ENCODE peak calls at places on chromosomes 2 and 18, in nine cellular contexts. H, N, D, Q, O, F, Z, L and U are unnamed samples.

GRCh38 chr2:195280024-195280423 is 377.0 kb upstream of the SLC39A10 start:
- DNase-seq in Z (no peak), D (no peak), Q (no peak), O (no peak), F (no peak), H (no peak), N (no peak), L (no peak), U (no peak)

GRCh38 chr2:75202359-75202758 is 3.0 kb upstream of the TACR1 start:
- DNase-seq in Q (no peak), N (no peak), D (no peak), O (no peak), H (no peak), Z (no peak), L (no peak), F (no peak), U (no peak)

GRCh38 chr18:55547705-55548056 is 40.3 kb downstream of the TCF4 start:
- DNase-seq in F (no peak), Q (no peak), H (no peak), D (no peak), O (no peak), Z (no peak), L (no peak), N (no peak), U (no peak)

GRCh38 chr2:203688798-203689197 is 17.6 kb upstream of the CD28 start:
- DNase-seq in Z (peak; percentile 25), D (no peak), N (no peak), H (no peak), F (no peak), Q (peak; percentile 75), L (peak; percentile 48), O (peak; percentile 82), U (peak; percentile 28)

GRCh38 chr18:79483971-79484491 is 88.3 kb downstream of the NFATC1 start:
- DNase-seq in F (no peak), H (no peak), L (no peak), Q (peak; percentile 12), Z (no peak), D (peak; percentile 27), N (no peak), O (peak; percentile 24), U (no peak)

GRCh38 chr2:8616084-8616419 is 65.8 kb upstream of the ID2 start:
- DNase-seq in Q (no peak), N (no peak), F (no peak), D (no peak), Z (no peak), L (no peak), O (no peak), H (no peak), U (no peak)

GRCh38 chr2:134247679-134248078 is 6.2 kb upstream of the MGAT5 start:
- DNase-seq in Q (no peak), Z (no peak), N (no peak), H (no peak), O (no peak), D (no peak), L (no peak), F (no peak), U (no peak)

GRCh38 chr2:227430644-227431043 is 41.3 kb upstream of the AGFG1 start:
- DNase-seq in D (no peak), H (no peak), N (no peak), F (no peak), L (no peak), O (no peak), Q (no peak), Z (no peak), U (no peak)

GRCh38 chr2:209162129-209162528 is 261.7 kb upstream of the MAP2 start:
- DNase-seq in F (no peak), Z (no peak), D (no peak), H (no peak), L (no peak), O (no peak), N (no peak), Q (no peak), U (no peak)

GRCh38 chr2:42809131-42809875 is 16.9 kb upstream of the HAAO start:
- DNase-seq in F (peak; percentile 74), Z (peak; percentile 46), Q (no peak), L (no peak), H (no peak), D (no peak), N (no peak), O (no peak), U (no peak)

GRCh38 chr2:26504002-26504401 is 26.1 kb upstream of the OTOF start:
- DNase-seq in L (no peak), Z (no peak), N (no peak), H (no peak), Q (no peak), D (no peak), O (no peak), F (no peak), U (no peak)

GRCh38 chr2:186919272-186919671 is 70.3 kb upstream of the ZSWIM2 start:
- DNase-seq in F (peak; percentile 82), D (no peak), Q (no peak), H (no peak), Z (peak; percentile 28), O (no peak), L (no peak), N (peak; percentile 7), U (no peak)

GRCh38 chr2:226273440-226273839 is 526.2 kb downstream of the IRS1 start:
- DNase-seq in L (no peak), Q (no peak), D (no peak), H (no peak), O (no peak), F (no peak), Z (no peak), N (no peak), U (no peak)

GRCh38 chr2:70748002-70748779 is 19.8 kb downstream of the ADD2 start:
- DNase-seq in Z (no peak), H (no peak), O (no peak), F (no peak), L (peak; percentile 50), N (peak; percentile 10), Q (no peak), D (no peak), U (no peak)
- TF ChIP-seq CTCF in Z (no peak), H (peak; percentile 33), O (no peak), F (no peak), L (no peak), N (peak; percentile 41), Q (no peak), D (no peak), U (no peak)

DNA sequence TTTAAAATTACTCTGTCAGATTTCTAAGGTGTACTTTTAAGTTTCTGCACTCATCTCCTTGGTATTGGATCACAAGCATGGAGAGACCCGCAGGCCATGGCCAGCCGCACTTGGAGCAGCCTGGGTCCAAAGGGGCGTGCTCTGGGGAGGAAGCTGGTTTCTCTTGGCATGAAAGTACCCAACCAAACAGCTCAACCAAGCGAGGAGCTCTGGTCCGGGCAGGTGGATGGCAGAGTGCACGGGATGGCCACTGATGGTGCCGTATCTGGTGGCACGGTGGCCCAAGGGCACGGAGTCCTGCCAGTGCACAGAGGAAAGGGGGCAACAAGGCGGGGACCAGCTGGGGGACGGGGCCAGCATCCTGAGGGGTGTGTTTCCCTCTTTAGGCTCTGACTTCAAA is 32.2 kb upstream of the MCFD2 start:
- DNase-seq in D (no peak), H (no peak), Z (no peak), O (no peak), F (no peak), N (no peak), L (no peak), Q (no peak), U (no peak)
- H3K36me3 ChIP-seq in D (no peaks in the 10 kb centered on the region), H (peaks cover 35% of the 10 kb centered on the region), Z (no peaks in the 10 kb centered on the region), O (peaks cover 32% of the 10 kb centered on the region), F (no peaks in the 10 kb centered on the region), N (no peaks in the 10 kb centered on the region), L (no peaks in the 10 kb centered on the region), Q (peaks cover 36% of the 10 kb centered on the region), U (peaks cover 9% of the 10 kb centered on the region)

DNA sequence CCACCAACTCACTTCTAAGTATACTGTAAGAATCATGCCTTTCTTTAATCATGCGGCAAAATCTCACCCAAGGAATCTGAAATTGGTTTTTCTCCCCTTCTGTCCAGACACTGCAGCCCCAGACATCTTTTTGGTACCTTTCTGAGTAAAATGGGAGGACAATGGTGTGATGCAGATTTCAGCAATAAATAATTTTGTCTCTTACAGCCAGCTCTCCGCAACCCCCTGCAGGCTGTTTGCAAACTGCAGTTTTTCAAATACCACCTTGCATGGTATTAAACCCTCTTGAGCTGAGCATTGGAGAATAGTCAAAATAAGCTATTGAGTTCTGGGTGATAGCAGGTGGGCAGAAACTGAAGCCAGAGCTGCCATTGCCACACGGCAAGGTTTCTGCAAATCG is 32.2 kb downstream of the GPR39 start:
- DNase-seq in Z (peak; percentile 27), Q (no peak), O (no peak), L (peak; percentile 68), N (no peak), D (no peak), H (no peak), F (peak; percentile 26), U (no peak)
- TF ChIP-seq CTCF in Z (peak; percentile 45), Q (peak; percentile 52), O (no peak), L (peak; percentile 86), N (peak; percentile 76), D (no peak), H (peak; percentile 32), F (peak; percentile 39), U (peak; percentile 31)

GRCh38 chr2:118905206-118905605 is 36.8 kb upstream of the MARCO start:
- DNase-seq in L (no peak), O (no peak), Q (no peak), D (no peak), F (no peak), N (no peak), H (no peak), Z (no peak), U (no peak)

GRCh38 chr2:118903489-118904215 is 38.3 kb upstream of the MARCO start:
- DNase-seq in L (no peak), Z (no peak), N (no peak), F (no peak), H (no peak), Q (no peak), O (no peak), D (no peak), U (no peak)

GRCh38 chr2:118906186-118906585 is 35.8 kb upstream of the MARCO start:
- DNase-seq in F (no peak), L (no peak), D (no peak), O (no peak), Z (no peak), Q (no peak), N (no peak), H (no peak), U (no peak)

GRCh38 chr2:118902279-118903028 is 39.5 kb upstream of the MARCO start:
- DNase-seq in F (no peak), O (no peak), D (no peak), H (no peak), N (no peak), Q (no peak), L (no peak), Z (no peak), U (no peak)

GRCh38 chr2:118903029-118903351 is 39.0 kb upstream of the MARCO start:
- DNase-seq in Z (no peak), O (no peak), D (no peak), F (no peak), Q (no peak), N (no peak), H (no peak), L (no peak), U (no peak)
- H3K36me3 ChIP-seq in Z (no peaks in the 10 kb centered on the region), O (no peaks in the 10 kb centered on the region), D (no peaks in the 10 kb centered on the region), F (no peaks in the 10 kb centered on the region), Q (no peaks in the 10 kb centered on the region), N (no peaks in the 10 kb centered on the region), H (no peaks in the 10 kb centered on the region), L (no peaks in the 10 kb centered on the region), U (no peaks in the 10 kb centered on the region)